ENCODE peak calls at places on chromosomes 1 and 21, in nine cellular contexts. H is body of pancreas, J is uterus, O is prostate gland, W is tibial nerve, A is heart left ventricle, R is GM12878, G is Peyer's patch, X is esophagus squamous epithelium. U is an unnamed sample.

GRCh38 chr1:28296401-28297220 is 32.2 kb upstream of the MED18 start:
- DNase-seq in H (peak; percentile 70), O (no peak), R (no peak), X (no peak), A (no peak), J (peak; percentile 91), G (no peak), W (no peak), U (peak; percentile 36)

GRCh38 chr1:57411262-57411661 is 12.6 kb downstream of the DAB1 start:
- DNase-seq in O (no peak), X (no peak), W (no peak), A (no peak), J (no peak), G (no peak), H (no peak), R (no peak), U (no peak)

GRCh38 chr21:40445349-40445921 is 401.5 kb downstream of the DSCAM start:
- DNase-seq in J (no peak), A (no peak), W (no peak), H (no peak), X (no peak), O (no peak), R (no peak), G (no peak), U (no peak)

GRCh38 chr1:26862781-26863676 is at the start of gene SFN:
- DNase-seq in O (peak; percentile 94), H (peak; percentile 85), W (no peak), X (no peak), R (no peak), A (no peak), J (no peak), G (no peak), U (no peak)

GRCh38 chr1:224082146-224082545 is 31.8 kb upstream of the FBXO28 start:
- DNase-seq in O (no peak), R (no peak), W (no peak), X (no peak), J (no peak), G (no peak), A (no peak), H (no peak), U (no peak)

GRCh38 chr1:29527314-29528004 is 291.1 kb downstream of the PTPRU start:
- DNase-seq in A (no peak), R (no peak), H (peak; percentile 2), G (no peak), W (no peak), J (no peak), X (no peak), O (no peak), U (peak; percentile 3)

GRCh38 chr1:56084242-56084641 is 495.1 kb downstream of the PLPP3 start:
- DNase-seq in J (no peak), O (no peak), W (no peak), G (no peak), A (no peak), X (no peak), H (no peak), R (no peak), U (no peak)

GRCh38 chr1:75083848-75084514 is 50.2 kb upstream of the LHX8 start:
- DNase-seq in G (no peak), R (no peak), X (no peak), A (no peak), J (no peak), W (no peak), O (no peak), H (no peak), U (no peak)

GRCh38 chr1:114152211-114153050 is 1.2 kb downstream of the SYT6 start:
- DNase-seq in A (no peak), X (no peak), J (no peak), W (no peak), G (no peak), R (no peak), H (peak; percentile 56), O (peak; percentile 10), U (peak; percentile 50)

GRCh38 chr1:17798799-17799382 is 43.8 kb downstream of the ACTL8 start:
- DNase-seq in X (no peak), A (no peak), W (no peak), O (no peak), R (no peak), G (no peak), H (no peak), J (no peak), U (peak; percentile 7)

GRCh38 chr1:153493343-153493960 is 33.0 kb upstream of the S100A7 start:
- DNase-seq in H (no peak), O (no peak), R (no peak), A (no peak), J (peak; percentile 47), W (no peak), G (no peak), X (no peak), U (no peak)

GRCh38 chr1:5959667-5960230 is 32.5 kb downstream of the NPHP4 start:
- DNase-seq in A (peak; percentile 5), G (no peak), J (no peak), W (no peak), X (no peak), R (no peak), H (no peak), O (no peak), U (no peak)

GRCh38 chr1:243263824-243264223 is 8.0 kb downstream of the SDCCAG8 start:
- DNase-seq in W (no peak), R (no peak), A (no peak), X (no peak), O (no peak), H (no peak), J (no peak), G (no peak), U (no peak)

GRCh38 chr1:184513421-184513820 is 126.6 kb downstream of the C1orf21 start:
- DNase-seq in X (no peak), J (no peak), W (no peak), A (no peak), G (no peak), O (no peak), H (no peak), R (no peak), U (no peak)
- TF ChIP-seq POLR2A in X (no peak), J (no peak), W (no peak), A (no peak), G (no peak), O (no peak), H (no peak), R (no peak), U (no peak)

DNA sequence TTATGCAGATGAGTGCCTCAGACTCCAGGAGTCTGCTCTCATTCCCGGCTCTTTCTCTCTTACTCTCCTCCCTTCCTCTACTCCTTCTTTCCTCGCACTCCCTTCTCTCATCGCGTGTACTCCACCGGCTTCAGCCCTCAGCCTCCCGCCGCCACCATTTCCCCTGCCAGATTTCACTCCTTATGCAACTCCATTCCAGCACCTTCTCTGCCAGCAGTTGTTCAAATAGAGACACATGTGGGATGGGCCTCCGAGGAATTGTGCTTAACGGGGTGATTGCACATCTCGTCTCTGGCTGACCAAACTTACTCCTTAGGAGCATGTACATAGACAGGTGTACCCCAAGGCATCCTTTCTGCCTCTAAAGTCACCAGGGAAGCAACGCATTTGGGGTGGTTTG is 2.1 kb downstream of the CNTN2 start:
- DNase-seq in X (no peak), O (no peak), W (no peak), J (no peak), R (no peak), A (no peak), H (no peak), G (no peak), U (no peak)
- H3K27me3 ChIP-seq in X (peaks cover 8% of the 10 kb centered on the region), O (peaks cover 18% of the 10 kb centered on the region), W (peaks cover 42% of the 10 kb centered on the region), J (no peaks in the 10 kb centered on the region), R (peaks cover 15% of the 10 kb centered on the region), A (peaks cover 5% of the 10 kb centered on the region), H (no peaks in the 10 kb centered on the region), G (no peaks in the 10 kb centered on the region), U (no peaks in the 10 kb centered on the region)

DNA sequence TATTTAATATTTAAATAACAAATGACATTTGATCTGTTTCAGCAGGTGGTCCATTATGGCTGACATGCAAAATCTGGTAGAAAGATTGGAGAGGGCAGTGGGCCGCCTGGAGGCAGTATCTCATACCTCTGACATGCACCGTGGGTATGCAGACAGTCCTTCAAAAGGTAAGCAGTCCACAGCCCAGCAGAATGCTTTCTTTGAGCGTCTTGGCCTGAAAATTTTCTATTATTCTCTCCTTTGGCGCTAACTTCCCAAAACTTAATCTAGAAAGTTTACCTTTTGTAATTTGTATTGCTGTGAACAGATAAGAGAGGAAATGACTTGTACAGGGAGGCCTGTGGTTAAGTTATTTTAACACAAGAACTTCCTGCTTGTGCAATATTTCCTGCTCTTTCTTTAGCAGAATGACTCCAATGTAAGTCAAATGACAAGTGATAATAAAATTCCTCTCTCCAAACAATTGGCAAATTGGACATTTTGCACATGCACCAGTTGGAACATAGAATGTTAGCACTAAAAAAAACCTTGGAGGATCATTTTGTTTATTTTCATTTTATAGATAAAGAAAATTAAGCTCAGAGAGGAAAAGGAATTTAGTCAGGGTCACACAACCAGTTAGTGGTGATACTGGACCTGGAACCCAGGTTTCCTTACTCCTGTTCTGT is 18.9 kb downstream of the CAP1 start:
- DNase-seq in J (no peak), W (no peak), O (no peak), H (no peak), X (no peak), R (no peak), G (no peak), A (no peak), U (no peak)
- TF ChIP-seq CTCF in J (no peak), W (no peak), O (no peak), H (no peak), X (no peak), R (peak; percentile 11), G (no peak), A (no peak), U (no peak)

DNA sequence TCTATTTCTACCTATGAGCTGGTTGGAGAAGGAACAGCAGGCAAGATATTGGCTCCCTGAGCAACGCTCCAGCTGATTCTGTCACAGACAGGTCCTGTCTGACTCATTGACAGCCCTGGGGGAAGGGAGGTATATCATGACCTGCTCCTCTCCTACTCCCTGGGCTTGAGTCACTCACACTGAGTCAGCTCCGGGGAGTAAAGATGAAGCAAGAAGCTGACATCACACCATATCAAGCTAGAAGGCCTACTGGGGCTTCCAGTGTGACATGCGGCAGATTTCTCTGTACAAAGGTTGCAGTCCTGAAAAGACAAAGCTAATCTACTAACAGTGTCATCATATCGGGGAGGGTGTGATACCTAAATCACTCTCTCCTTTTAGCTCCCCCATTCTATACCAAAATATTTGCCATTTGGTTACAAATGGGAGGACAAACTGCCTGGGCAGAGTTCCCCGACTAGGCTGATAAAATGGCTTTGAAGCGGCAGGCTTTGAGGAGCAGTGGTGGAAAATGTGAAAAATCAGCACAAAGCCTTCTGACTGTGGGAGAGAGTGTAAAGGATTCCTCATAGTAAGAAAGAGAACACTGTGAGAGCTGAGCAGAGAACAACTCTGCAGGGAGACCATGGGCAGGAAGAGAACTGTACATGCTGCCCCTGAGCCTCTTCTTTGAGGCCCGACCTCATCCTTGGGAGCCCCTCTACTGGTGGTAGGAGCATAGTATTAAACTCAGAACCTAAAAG is 15.5 kb downstream of the PI4KB start:
- DNase-seq in J (peak; percentile 97), X (peak; percentile 19), W (peak; percentile 61), G (peak; percentile 22), A (no peak), O (peak; percentile 22), H (peak; percentile 75), R (no peak), U (peak; percentile 98)
- TF ChIP-seq POLR2A in J (peak; percentile 47), X (no peak), W (no peak), G (no peak), A (no peak), O (no peak), H (no peak), R (no peak), U (peak; percentile 13)

U was measured in adrenal gland.